ENCODE peak calls at places on chromosomes 3 and 15, in nine cellular contexts. One of them, this sample, is unnamed.

GRCh38 chr3:173624086-173624485 is 226.5 kb downstream of the NLGN1 start:
- DNase-seq in left ventricle myocardium superior: no peak
- DNase-seq in activated T-helper 1 cell treated with anti-CD3 and anti-CD28 coated beads, Interleukin-12 subunit alpha, Interleukin-12 subunit beta, Interleukin-2, Interleukin-4 antibody, amounts not matched to agents 30 ng/mL and 10 ng/mL and 1 ng/mL, durations not matched to agents 14 hours and 24 hours and 36 hours: no peak
- DNase-seq in brain microvascular endothelial cell: no peak
- DNase-seq in astrocyte of the cerebellum: no peak
- DNase-seq in hypothalamus: no peak
- DNase-seq in stimulated activated CD8-positive, alpha-beta memory T cell treated with anti-CD3 and anti-CD28 coated beads, Interleukin-7, amount 100 ng/mL, for 24 hours: no peak
- DNase-seq in stimulated activated effector memory CD8-positive, alpha-beta T cell treated with anti-CD3 and anti-CD28 coated beads, Interleukin-12 subunit alpha, Interleukin-12 subunit beta, amount 100 ng/mL, for 72 hours: no peak
- DNase-seq in activated naive CD8-positive, alpha-beta T cell treated with anti-CD3 and anti-CD28 coated beads, Interleukin-2, amount 50 U/mL, for 24 hours: no peak
- DNase-seq in this sample: no peak

GRCh38 chr3:121998030-121998580 is 23.9 kb downstream of the ILDR1 start:
- DNase-seq in left ventricle myocardium superior: no peak
- DNase-seq in activated T-helper 1 cell treated with anti-CD3 and anti-CD28 coated beads, Interleukin-12 subunit alpha, Interleukin-12 subunit beta, Interleukin-2, Interleukin-4 antibody, amounts not matched to agents 30 ng/mL and 10 ng/mL and 1 ng/mL, durations not matched to agents 14 hours and 24 hours and 36 hours: no peak
- DNase-seq in brain microvascular endothelial cell: peak
- DNase-seq in astrocyte of the cerebellum: no peak
- DNase-seq in hypothalamus: no peak
- DNase-seq in stimulated activated CD8-positive, alpha-beta memory T cell treated with anti-CD3 and anti-CD28 coated beads, Interleukin-7, amount 100 ng/mL, for 24 hours: no peak
- DNase-seq in stimulated activated effector memory CD8-positive, alpha-beta T cell treated with anti-CD3 and anti-CD28 coated beads, Interleukin-12 subunit alpha, Interleukin-12 subunit beta, amount 100 ng/mL, for 72 hours: peak
- DNase-seq in activated naive CD8-positive, alpha-beta T cell treated with anti-CD3 and anti-CD28 coated beads, Interleukin-2, amount 50 U/mL, for 24 hours: no peak
- DNase-seq in this sample: no peak

GRCh38 chr3:189636048-189636447 is 4.9 kb downstream of the TP63 start:
- DNase-seq in left ventricle myocardium superior: no peak
- DNase-seq in activated T-helper 1 cell treated with anti-CD3 and anti-CD28 coated beads, Interleukin-12 subunit alpha, Interleukin-12 subunit beta, Interleukin-2, Interleukin-4 antibody, amounts not matched to agents 30 ng/mL and 10 ng/mL and 1 ng/mL, durations not matched to agents 14 hours and 24 hours and 36 hours: no peak
- DNase-seq in brain microvascular endothelial cell: no peak
- DNase-seq in astrocyte of the cerebellum: no peak
- DNase-seq in hypothalamus: no peak
- DNase-seq in stimulated activated CD8-positive, alpha-beta memory T cell treated with anti-CD3 and anti-CD28 coated beads, Interleukin-7, amount 100 ng/mL, for 24 hours: no peak
- DNase-seq in stimulated activated effector memory CD8-positive, alpha-beta T cell treated with anti-CD3 and anti-CD28 coated beads, Interleukin-12 subunit alpha, Interleukin-12 subunit beta, amount 100 ng/mL, for 72 hours: no peak
- DNase-seq in activated naive CD8-positive, alpha-beta T cell treated with anti-CD3 and anti-CD28 coated beads, Interleukin-2, amount 50 U/mL, for 24 hours: no peak
- DNase-seq in this sample: no peak

GRCh38 chr3:52774066-52774713 is 3.2 kb upstream of the ITIH1 start:
- DNase-seq in left ventricle myocardium superior: no peak
- DNase-seq in activated T-helper 1 cell treated with anti-CD3 and anti-CD28 coated beads, Interleukin-12 subunit alpha, Interleukin-12 subunit beta, Interleukin-2, Interleukin-4 antibody, amounts not matched to agents 30 ng/mL and 10 ng/mL and 1 ng/mL, durations not matched to agents 14 hours and 24 hours and 36 hours: no peak
- DNase-seq in brain microvascular endothelial cell: no peak
- DNase-seq in astrocyte of the cerebellum: no peak
- DNase-seq in hypothalamus: no peak
- DNase-seq in stimulated activated CD8-positive, alpha-beta memory T cell treated with anti-CD3 and anti-CD28 coated beads, Interleukin-7, amount 100 ng/mL, for 24 hours: no peak
- DNase-seq in stimulated activated effector memory CD8-positive, alpha-beta T cell treated with anti-CD3 and anti-CD28 coated beads, Interleukin-12 subunit alpha, Interleukin-12 subunit beta, amount 100 ng/mL, for 72 hours: no peak
- DNase-seq in activated naive CD8-positive, alpha-beta T cell treated with anti-CD3 and anti-CD28 coated beads, Interleukin-2, amount 50 U/mL, for 24 hours: no peak
- DNase-seq in this sample: no peak

GRCh38 chr3:21163961-21164360 is 587.0 kb downstream of the ZNF385D start:
- DNase-seq in left ventricle myocardium superior: no peak
- DNase-seq in activated T-helper 1 cell treated with anti-CD3 and anti-CD28 coated beads, Interleukin-12 subunit alpha, Interleukin-12 subunit beta, Interleukin-2, Interleukin-4 antibody, amounts not matched to agents 30 ng/mL and 10 ng/mL and 1 ng/mL, durations not matched to agents 14 hours and 24 hours and 36 hours: no peak
- DNase-seq in brain microvascular endothelial cell: no peak
- DNase-seq in astrocyte of the cerebellum: no peak
- DNase-seq in hypothalamus: no peak
- DNase-seq in stimulated activated CD8-positive, alpha-beta memory T cell treated with anti-CD3 and anti-CD28 coated beads, Interleukin-7, amount 100 ng/mL, for 24 hours: no peak
- DNase-seq in stimulated activated effector memory CD8-positive, alpha-beta T cell treated with anti-CD3 and anti-CD28 coated beads, Interleukin-12 subunit alpha, Interleukin-12 subunit beta, amount 100 ng/mL, for 72 hours: no peak
- DNase-seq in activated naive CD8-positive, alpha-beta T cell treated with anti-CD3 and anti-CD28 coated beads, Interleukin-2, amount 50 U/mL, for 24 hours: no peak
- DNase-seq in this sample: no peak

GRCh38 chr15:83200162-83200561 is 7.5 kb downstream of the HDGFL3 start:
- DNase-seq in left ventricle myocardium superior: no peak
- DNase-seq in activated T-helper 1 cell treated with anti-CD3 and anti-CD28 coated beads, Interleukin-12 subunit alpha, Interleukin-12 subunit beta, Interleukin-2, Interleukin-4 antibody, amounts not matched to agents 30 ng/mL and 10 ng/mL and 1 ng/mL, durations not matched to agents 14 hours and 24 hours and 36 hours: peak
- DNase-seq in brain microvascular endothelial cell: peak
- DNase-seq in astrocyte of the cerebellum: peak
- DNase-seq in hypothalamus: no peak
- DNase-seq in stimulated activated CD8-positive, alpha-beta memory T cell treated with anti-CD3 and anti-CD28 coated beads, Interleukin-7, amount 100 ng/mL, for 24 hours: no peak
- DNase-seq in stimulated activated effector memory CD8-positive, alpha-beta T cell treated with anti-CD3 and anti-CD28 coated beads, Interleukin-12 subunit alpha, Interleukin-12 subunit beta, amount 100 ng/mL, for 72 hours: no peak
- DNase-seq in activated naive CD8-positive, alpha-beta T cell treated with anti-CD3 and anti-CD28 coated beads, Interleukin-2, amount 50 U/mL, for 24 hours: peak
- DNase-seq in this sample: no peak

GRCh38 chr3:4664412-4664811 is 171.3 kb downstream of the ITPR1 start:
- DNase-seq in left ventricle myocardium superior: no peak
- DNase-seq in activated T-helper 1 cell treated with anti-CD3 and anti-CD28 coated beads, Interleukin-12 subunit alpha, Interleukin-12 subunit beta, Interleukin-2, Interleukin-4 antibody, amounts not matched to agents 30 ng/mL and 10 ng/mL and 1 ng/mL, durations not matched to agents 14 hours and 24 hours and 36 hours: no peak
- DNase-seq in brain microvascular endothelial cell: no peak
- DNase-seq in astrocyte of the cerebellum: no peak
- DNase-seq in hypothalamus: no peak
- DNase-seq in stimulated activated CD8-positive, alpha-beta memory T cell treated with anti-CD3 and anti-CD28 coated beads, Interleukin-7, amount 100 ng/mL, for 24 hours: no peak
- DNase-seq in stimulated activated effector memory CD8-positive, alpha-beta T cell treated with anti-CD3 and anti-CD28 coated beads, Interleukin-12 subunit alpha, Interleukin-12 subunit beta, amount 100 ng/mL, for 72 hours: no peak
- DNase-seq in activated naive CD8-positive, alpha-beta T cell treated with anti-CD3 and anti-CD28 coated beads, Interleukin-2, amount 50 U/mL, for 24 hours: no peak
- DNase-seq in this sample: no peak

GRCh38 chr3:106514431-106514830 is 645.6 kb upstream of the CBLB start:
- DNase-seq in left ventricle myocardium superior: no peak
- DNase-seq in activated T-helper 1 cell treated with anti-CD3 and anti-CD28 coated beads, Interleukin-12 subunit alpha, Interleukin-12 subunit beta, Interleukin-2, Interleukin-4 antibody, amounts not matched to agents 30 ng/mL and 10 ng/mL and 1 ng/mL, durations not matched to agents 14 hours and 24 hours and 36 hours: no peak
- DNase-seq in brain microvascular endothelial cell: no peak
- DNase-seq in astrocyte of the cerebellum: no peak
- DNase-seq in hypothalamus: no peak
- DNase-seq in stimulated activated CD8-positive, alpha-beta memory T cell treated with anti-CD3 and anti-CD28 coated beads, Interleukin-7, amount 100 ng/mL, for 24 hours: no peak
- DNase-seq in stimulated activated effector memory CD8-positive, alpha-beta T cell treated with anti-CD3 and anti-CD28 coated beads, Interleukin-12 subunit alpha, Interleukin-12 subunit beta, amount 100 ng/mL, for 72 hours: no peak
- DNase-seq in activated naive CD8-positive, alpha-beta T cell treated with anti-CD3 and anti-CD28 coated beads, Interleukin-2, amount 50 U/mL, for 24 hours: no peak
- DNase-seq in this sample: no peak

GRCh38 chr3:171569571-171570132 is 109.4 kb upstream of the TNIK start:
- DNase-seq in left ventricle myocardium superior: no peak
- DNase-seq in activated T-helper 1 cell treated with anti-CD3 and anti-CD28 coated beads, Interleukin-12 subunit alpha, Interleukin-12 subunit beta, Interleukin-2, Interleukin-4 antibody, amounts not matched to agents 30 ng/mL and 10 ng/mL and 1 ng/mL, durations not matched to agents 14 hours and 24 hours and 36 hours: no peak
- DNase-seq in brain microvascular endothelial cell: no peak
- DNase-seq in astrocyte of the cerebellum: no peak
- DNase-seq in hypothalamus: no peak
- DNase-seq in stimulated activated CD8-positive, alpha-beta memory T cell treated with anti-CD3 and anti-CD28 coated beads, Interleukin-7, amount 100 ng/mL, for 24 hours: no peak
- DNase-seq in stimulated activated effector memory CD8-positive, alpha-beta T cell treated with anti-CD3 and anti-CD28 coated beads, Interleukin-12 subunit alpha, Interleukin-12 subunit beta, amount 100 ng/mL, for 72 hours: no peak
- DNase-seq in activated naive CD8-positive, alpha-beta T cell treated with anti-CD3 and anti-CD28 coated beads, Interleukin-2, amount 50 U/mL, for 24 hours: no peak
- DNase-seq in this sample: no peak

GRCh38 chr3:62084558-62084957 is 288.8 kb downstream of the FEZF2 start:
- DNase-seq in left ventricle myocardium superior: no peak
- DNase-seq in activated T-helper 1 cell treated with anti-CD3 and anti-CD28 coated beads, Interleukin-12 subunit alpha, Interleukin-12 subunit beta, Interleukin-2, Interleukin-4 antibody, amounts not matched to agents 30 ng/mL and 10 ng/mL and 1 ng/mL, durations not matched to agents 14 hours and 24 hours and 36 hours: no peak
- DNase-seq in brain microvascular endothelial cell: no peak
- DNase-seq in astrocyte of the cerebellum: no peak
- DNase-seq in hypothalamus: no peak
- DNase-seq in stimulated activated CD8-positive, alpha-beta memory T cell treated with anti-CD3 and anti-CD28 coated beads, Interleukin-7, amount 100 ng/mL, for 24 hours: no peak
- DNase-seq in stimulated activated effector memory CD8-positive, alpha-beta T cell treated with anti-CD3 and anti-CD28 coated beads, Interleukin-12 subunit alpha, Interleukin-12 subunit beta, amount 100 ng/mL, for 72 hours: no peak
- DNase-seq in activated naive CD8-positive, alpha-beta T cell treated with anti-CD3 and anti-CD28 coated beads, Interleukin-2, amount 50 U/mL, for 24 hours: no peak
- DNase-seq in this sample: no peak

GRCh38 chr3:149542375-149543312 is 68.1 kb downstream of the TM4SF4 start:
- DNase-seq in left ventricle myocardium superior: no peak
- DNase-seq in activated T-helper 1 cell treated with anti-CD3 and anti-CD28 coated beads, Interleukin-12 subunit alpha, Interleukin-12 subunit beta, Interleukin-2, Interleukin-4 antibody, amounts not matched to agents 30 ng/mL and 10 ng/mL and 1 ng/mL, durations not matched to agents 14 hours and 24 hours and 36 hours: no peak
- DNase-seq in brain microvascular endothelial cell: peak
- DNase-seq in astrocyte of the cerebellum: no peak
- DNase-seq in hypothalamus: no peak
- DNase-seq in stimulated activated CD8-positive, alpha-beta memory T cell treated with anti-CD3 and anti-CD28 coated beads, Interleukin-7, amount 100 ng/mL, for 24 hours: no peak
- DNase-seq in stimulated activated effector memory CD8-positive, alpha-beta T cell treated with anti-CD3 and anti-CD28 coated beads, Interleukin-12 subunit alpha, Interleukin-12 subunit beta, amount 100 ng/mL, for 72 hours: no peak
- DNase-seq in activated naive CD8-positive, alpha-beta T cell treated with anti-CD3 and anti-CD28 coated beads, Interleukin-2, amount 50 U/mL, for 24 hours: no peak
- DNase-seq in this sample: no peak

GRCh38 chr3:187679638-187680396 is 9.6 kb upstream of the SST start:
- DNase-seq in left ventricle myocardium superior: peak
- DNase-seq in activated T-helper 1 cell treated with anti-CD3 and anti-CD28 coated beads, Interleukin-12 subunit alpha, Interleukin-12 subunit beta, Interleukin-2, Interleukin-4 antibody, amounts not matched to agents 30 ng/mL and 10 ng/mL and 1 ng/mL, durations not matched to agents 14 hours and 24 hours and 36 hours: peak
- DNase-seq in brain microvascular endothelial cell: peak
- DNase-seq in astrocyte of the cerebellum: no peak
- DNase-seq in hypothalamus: peak
- DNase-seq in stimulated activated CD8-positive, alpha-beta memory T cell treated with anti-CD3 and anti-CD28 coated beads, Interleukin-7, amount 100 ng/mL, for 24 hours: peak
- DNase-seq in stimulated activated effector memory CD8-positive, alpha-beta T cell treated with anti-CD3 and anti-CD28 coated beads, Interleukin-12 subunit alpha, Interleukin-12 subunit beta, amount 100 ng/mL, for 72 hours: peak
- DNase-seq in activated naive CD8-positive, alpha-beta T cell treated with anti-CD3 and anti-CD28 coated beads, Interleukin-2, amount 50 U/mL, for 24 hours: peak
- DNase-seq in this sample: peak

This sample was measured in testis.